ENCODE peak calls at places on chromosomes 16 and 17, in seven cellular contexts. Z is astrocyte of the cerebellum, U is fibroblast of pulmonary artery, Q is Calu3, H is A673, S is OCI-LY7, R is A549. J is an unnamed sample.

GRCh38 chr16:66266436-66267286 is 99.8 kb upstream of the CDH5 start:
- DNase-seq in Z (peak; percentile 69), U (peak; percentile 76), R (no peak), S (no peak), H (peak; percentile 55), Q (no peak), J (no peak)

GRCh38 chr17:31660684-31661083 is 198.4 kb downstream of the COPRS start:
- DNase-seq in U (no peak), R (no peak), S (no peak), Q (no peak), Z (no peak), H (no peak), J (peak; percentile 36)

GRCh38 chr17:69286257-69286656 is 40.7 kb downstream of the ABCA5 start:
- DNase-seq in S (no peak), U (no peak), H (no peak), Q (no peak), Z (no peak), R (no peak), J (no peak)

GRCh38 chr17:62705781-62706597 is 78.5 kb downstream of the MRC2 start:
- DNase-seq in H (no peak), R (no peak), Z (no peak), S (no peak), U (peak; percentile 41), Q (no peak), J (no peak)

GRCh38 chr17:65787503-65787902 is 226.1 kb upstream of the AXIN2 start:
- DNase-seq in H (no peak), Z (no peak), R (no peak), U (no peak), Q (no peak), S (no peak), J (no peak)

GRCh38 chr17:40524243-40524965 is 23.0 kb upstream of the TNS4 start:
- DNase-seq in Q (no peak), Z (no peak), H (no peak), S (no peak), R (no peak), U (no peak), J (no peak)

GRCh38 chr17:71963341-71963740 is 157.5 kb upstream of the SOX9 start:
- DNase-seq in H (no peak), S (no peak), Q (no peak), U (no peak), Z (no peak), R (no peak), J (no peak)

GRCh38 chr17:41054025-41054424 is 1.0 kb downstream of the KRTAP2-2 start:
- DNase-seq in R (no peak), Q (no peak), S (no peak), Z (no peak), H (no peak), U (no peak), J (no peak)

GRCh38 chr17:65751263-65751662 is 189.8 kb upstream of the AXIN2 start:
- DNase-seq in H (no peak), Q (no peak), R (no peak), U (no peak), S (no peak), Z (no peak), J (no peak)

GRCh38 chr16:10862432-10862831 is 14.6 kb upstream of the CIITA start:
- DNase-seq in Z (peak; percentile 76), R (no peak), S (no peak), Q (peak; percentile 82), U (peak; percentile 67), H (no peak), J (no peak)

GRCh38 chr17:10021239-10021638 is 116.2 kb upstream of the RCVRN start:
- DNase-seq in U (no peak), H (no peak), R (no peak), S (no peak), Q (no peak), Z (no peak), J (no peak)

GRCh38 chr17:79042421-79043190 is 18.6 kb downstream of the C1QTNF1 start:
- DNase-seq in S (peak; percentile 63), U (peak; percentile 75), Q (peak; percentile 86), Z (no peak), R (peak; percentile 93), H (peak; percentile 76), J (peak; percentile 82)

DNA sequence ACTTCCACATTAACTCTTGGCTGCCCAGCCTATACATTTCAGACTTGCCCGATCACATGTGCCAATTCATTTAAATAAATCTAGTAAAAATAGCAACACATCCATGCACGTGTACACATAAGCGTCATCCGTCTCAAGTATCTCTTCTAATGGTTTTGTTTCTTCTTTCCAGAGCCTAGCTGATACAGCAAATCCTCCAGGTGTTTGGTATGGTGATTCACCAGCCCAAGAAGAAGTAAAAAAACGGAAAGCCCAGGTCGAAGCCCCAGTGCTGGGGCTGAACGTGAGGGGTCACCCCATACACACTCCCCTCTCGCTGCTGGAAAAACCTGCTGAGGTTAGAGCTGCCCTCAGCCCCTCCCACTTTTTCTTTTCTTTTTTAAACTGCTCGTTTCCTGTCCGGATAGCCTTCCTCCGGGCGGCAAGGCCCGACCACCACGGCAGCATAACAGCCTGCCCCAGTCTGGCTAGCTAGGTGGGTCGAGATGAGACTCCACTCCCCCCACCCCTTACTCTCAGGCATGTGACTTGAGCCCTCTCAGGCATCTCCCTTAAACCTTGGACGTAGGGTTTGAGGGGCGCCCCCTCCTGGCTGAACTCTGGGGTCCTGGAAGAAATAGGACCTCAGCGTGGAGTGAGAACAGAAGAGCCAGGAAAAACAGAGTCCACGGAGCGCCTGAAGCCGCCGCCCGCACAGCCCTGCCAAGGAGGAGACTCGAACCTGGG is 13.9 kb upstream of the OR1F1 start:
- DNase-seq in Z (no peak), S (peak; percentile 81), H (peak; percentile 81), U (no peak), R (peak; percentile 76), Q (peak; percentile 43), J (peak; percentile 69)
- TF ChIP-seq CTCF in Z (peak; percentile 46), S (peak; percentile 91), H (peak; percentile 78), U (peak; percentile 34), R (peak; percentile 61), Q (peak; percentile 63), J (peak; percentile 63)

DNA sequence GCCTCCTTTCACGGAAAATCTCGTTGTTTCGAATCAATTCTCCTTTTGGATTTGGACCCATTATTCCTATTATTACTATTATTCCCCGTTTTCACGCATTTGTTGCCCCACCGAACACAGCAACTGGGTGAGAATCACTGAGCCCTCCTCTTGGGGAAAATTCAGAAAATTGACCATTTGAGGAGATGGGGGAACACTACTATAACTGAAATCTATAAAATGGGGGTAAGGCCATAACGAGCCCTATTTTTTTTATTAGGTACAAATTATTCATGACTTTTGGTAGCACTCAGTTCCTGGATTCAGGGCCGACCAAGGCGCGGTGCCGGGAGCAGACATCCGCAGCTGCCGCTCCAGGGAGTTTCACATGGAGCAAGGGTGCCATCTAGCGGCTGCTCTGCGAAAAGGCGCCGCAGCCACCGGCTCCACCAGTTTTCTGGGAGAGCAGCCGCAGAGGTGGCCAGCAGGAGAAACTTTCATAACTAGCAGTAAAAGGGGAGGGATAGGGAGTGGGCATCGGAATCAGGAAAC is 3.3 kb upstream of the HOXB8 start:
- DNase-seq in S (peak; percentile 76), R (peak; percentile 97), U (peak; percentile 86), H (peak; percentile 93), Q (peak; percentile 98), Z (peak; percentile 68), J (peak; percentile 95)
- TF ChIP-seq CTCF in S (peak; percentile 99), R (peak; percentile 99), U (peak; percentile 88), H (peak; percentile 98), Q (peak; percentile 100), Z (peak; percentile 95), J (peak; percentile 92)

DNA sequence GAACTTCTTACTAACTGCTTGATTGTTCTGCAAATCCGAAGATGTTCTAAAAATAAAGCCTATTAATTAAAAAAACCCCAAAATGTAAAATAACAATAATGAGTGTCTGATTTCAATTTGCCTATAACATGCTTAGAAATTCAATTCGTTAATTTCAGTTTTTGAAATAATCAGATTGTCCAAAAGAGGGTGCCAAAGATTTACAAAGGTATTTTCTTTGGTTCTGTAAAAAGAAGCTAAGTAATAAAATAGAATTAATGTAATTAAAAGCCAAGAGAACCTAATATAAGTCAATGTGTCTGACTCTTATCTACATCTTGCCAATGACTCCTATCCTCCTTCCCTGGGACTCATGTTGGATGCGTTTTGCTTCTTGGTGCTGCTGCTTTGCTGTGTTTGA is 75.0 kb upstream of the CPHXL start:
- DNase-seq in Z (no peak), H (no peak), R (no peak), U (no peak), Q (no peak), S (no peak), J (no peak)
- TF ChIP-seq CTCF in Z (no peak), H (peak; percentile 41), R (peak; percentile 37), U (no peak), Q (no peak), S (peak; percentile 69), J (peak; percentile 23)

GRCh38 chr16:53945996-53946395 is 242.0 kb downstream of the FTO start:
- DNase-seq in Z (peak; percentile 55), S (peak; percentile 10), R (peak; percentile 6), H (peak; percentile 59), U (peak; percentile 79), Q (peak; percentile 36), J (no peak)
- TF ChIP-seq CTCF in Z (peak; percentile 79), S (peak; percentile 77), R (peak; percentile 58), H (peak; percentile 90), U (peak; percentile 82), Q (peak; percentile 78), J (peak; percentile 67)

DNA sequence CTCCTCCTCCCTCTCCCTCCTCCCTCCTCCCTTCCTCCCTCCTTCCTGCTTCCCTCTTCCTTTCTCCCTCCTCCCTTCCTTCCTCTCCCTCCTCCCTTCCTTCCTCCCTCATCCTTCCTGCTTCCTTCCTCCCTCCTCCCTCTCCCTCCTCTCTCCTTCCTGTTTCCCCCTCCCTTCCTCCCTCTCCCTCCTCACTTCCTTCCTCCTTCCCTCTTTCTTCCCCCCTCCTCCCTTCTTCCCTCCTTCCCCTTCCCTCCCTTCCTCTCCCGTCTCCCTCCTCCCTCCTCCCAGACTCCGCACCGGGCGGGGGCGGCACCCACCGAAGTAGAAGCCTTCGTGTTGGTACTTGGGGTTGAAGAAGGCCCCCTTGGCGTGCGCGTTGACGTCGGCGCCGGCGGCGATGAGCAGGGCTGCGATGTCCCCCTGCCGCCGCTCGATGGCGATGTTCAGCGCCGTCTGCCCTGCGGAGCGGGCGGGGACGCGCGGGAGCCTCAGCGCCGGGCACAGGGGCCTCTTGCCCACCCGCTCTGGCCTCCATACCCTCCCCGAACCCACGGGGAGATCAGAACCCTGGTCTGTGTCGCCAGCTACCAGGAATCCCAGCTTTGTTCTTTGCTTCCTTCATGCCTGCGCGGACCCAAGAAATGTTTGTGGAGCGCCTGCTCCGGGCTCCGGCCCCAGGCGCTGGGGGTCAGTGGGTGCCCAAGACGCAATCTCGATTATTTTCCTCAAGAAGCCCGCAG is 22.2 kb downstream of the TRPV3 start:
- DNase-seq in H (peak; percentile 89), U (peak; percentile 81), Q (peak; percentile 25), Z (peak; percentile 19), S (peak; percentile 25), R (peak; percentile 90), J (peak; percentile 90)
- TF ChIP-seq CTCF in H (peak; percentile 94), U (peak; percentile 47), Q (no peak), Z (peak; percentile 75), S (peak; percentile 56), R (peak; percentile 73), J (peak; percentile 90)

DNA sequence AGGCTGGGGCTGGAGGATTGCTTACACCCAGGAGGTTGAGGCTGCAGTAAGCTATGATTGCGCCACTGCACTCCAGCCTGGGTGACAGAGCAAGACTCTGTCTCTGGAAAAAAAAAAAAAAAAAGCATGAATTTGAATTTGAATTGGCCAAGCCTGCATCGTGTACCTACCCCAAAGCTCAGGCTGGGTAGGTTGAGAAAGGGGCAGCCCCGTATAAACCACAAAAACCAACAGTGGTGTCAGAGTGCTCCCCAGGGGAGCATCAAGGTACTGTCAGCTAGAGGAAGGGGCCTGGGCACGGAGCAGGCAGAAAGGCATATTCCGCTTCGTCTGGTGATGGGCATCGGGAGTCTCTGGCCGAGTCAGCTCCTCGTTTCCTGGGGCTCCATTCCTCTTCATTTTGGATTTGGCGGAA is 40.9 kb downstream of the RAP1GAP2 start:
- DNase-seq in U (no peak), S (peak; percentile 78), H (no peak), Z (no peak), Q (no peak), R (no peak), J (peak; percentile 79)
- TF ChIP-seq CTCF in U (no peak), S (peak; percentile 68), H (no peak), Z (no peak), Q (no peak), R (no peak), J (peak; percentile 52)

J was measured in GM13977.